ENCODE peak calls at places on chromosomes 2 and 18, in five cellular contexts. One of them, this sample, is unnamed.
A peak's percentile ranks its signal among the peaks of the same experiment; 100 is the strongest.

GRCh38 chr2:130878316-130878715 is 41.6 kb downstream of the ARHGEF4 start:
- DNase-seq in osteocyte: no peak
- DNase-seq in adrenal gland: peak; percentile 3
- DNase-seq in endodermal cell: peak; percentile 32
- DNase-seq in gastrocnemius medialis: no peak
- DNase-seq in this sample: no peak

GRCh38 chr2:24870891-24871705 is 48.9 kb downstream of the ADCY3 start:
- DNase-seq in endodermal cell: peak; percentile 9
- DNase-seq in gastrocnemius medialis: no peak
- DNase-seq in adrenal gland: no peak
- DNase-seq in osteocyte: no peak
- DNase-seq in this sample: no peak

GRCh38 chr2:1677833-1678165 is 66.5 kb downstream of the PXDN start:
- DNase-seq in endodermal cell: no peak
- DNase-seq in osteocyte: no peak
- DNase-seq in adrenal gland: no peak
- DNase-seq in gastrocnemius medialis: no peak
- DNase-seq in this sample: no peak

GRCh38 chr18:22701795-22702194 is 231.3 kb upstream of the RBBP8 start:
- DNase-seq in osteocyte: no peak
- DNase-seq in adrenal gland: no peak
- DNase-seq in gastrocnemius medialis: no peak
- DNase-seq in endodermal cell: no peak
- DNase-seq in this sample: no peak

GRCh38 chr2:89848763-89849162 is 1157.3 kb downstream of the RPIA start:
- DNase-seq in endodermal cell: no peak
- DNase-seq in adrenal gland: no peak
- DNase-seq in osteocyte: no peak
- DNase-seq in gastrocnemius medialis: no peak
- DNase-seq in this sample: no peak

GRCh38 chr2:11809586-11810236 is 63.3 kb downstream of the LPIN1 start:
- DNase-seq in endodermal cell: peak; percentile 30
- DNase-seq in adrenal gland: peak; percentile 42
- DNase-seq in gastrocnemius medialis: no peak
- DNase-seq in osteocyte: no peak
- DNase-seq in this sample: no peak

GRCh38 chr2:238709961-238710360 is 137.9 kb upstream of the TWIST2 start:
- DNase-seq in gastrocnemius medialis: no peak
- DNase-seq in osteocyte: no peak
- DNase-seq in endodermal cell: no peak
- DNase-seq in adrenal gland: no peak
- DNase-seq in this sample: no peak

GRCh38 chr18:23994361-23994902 is 20.1 kb upstream of the TTC39C start:
- DNase-seq in endodermal cell: no peak
- DNase-seq in gastrocnemius medialis: no peak
- DNase-seq in adrenal gland: peak; percentile 82
- DNase-seq in osteocyte: peak; percentile 56
- DNase-seq in this sample: no peak

GRCh38 chr18:48838921-48839818 is 111.6 kb downstream of the SMAD7 start:
- DNase-seq in adrenal gland: peak; percentile 76
- DNase-seq in endodermal cell: no peak
- DNase-seq in gastrocnemius medialis: no peak
- DNase-seq in osteocyte: no peak
- DNase-seq in this sample: peak; percentile 14

GRCh38 chr18:36653141-36653869 is 175.5 kb downstream of the TPGS2 start:
- DNase-seq in adrenal gland: no peak
- DNase-seq in osteocyte: no peak
- DNase-seq in gastrocnemius medialis: no peak
- DNase-seq in endodermal cell: no peak
- DNase-seq in this sample: no peak

GRCh38 chr2:19911799-19912509 is 10.2 kb upstream of the TTC32 start:
- DNase-seq in adrenal gland: no peak
- DNase-seq in gastrocnemius medialis: no peak
- DNase-seq in osteocyte: no peak
- DNase-seq in endodermal cell: no peak
- DNase-seq in this sample: no peak

GRCh38 chr2:38485734-38486133 is 108.7 kb upstream of the ATL2 start:
- DNase-seq in endodermal cell: no peak
- DNase-seq in gastrocnemius medialis: peak; percentile 47
- DNase-seq in osteocyte: no peak
- DNase-seq in adrenal gland: no peak
- DNase-seq in this sample: no peak

GRCh38 chr2:10332402-10333246 is 29.9 kb downstream of the HPCAL1 start:
- DNase-seq in gastrocnemius medialis: no peak
- DNase-seq in osteocyte: no peak
- DNase-seq in adrenal gland: no peak
- DNase-seq in endodermal cell: peak; percentile 77
- DNase-seq in this sample: no peak

GRCh38 chr2:29055586-29055985 is 18.7 kb downstream of the PCARE start:
- DNase-seq in gastrocnemius medialis: no peak
- DNase-seq in adrenal gland: no peak
- DNase-seq in osteocyte: no peak
- DNase-seq in endodermal cell: no peak
- DNase-seq in this sample: no peak

GRCh38 chr2:149064365-149064841 is 25.9 kb downstream of the LYPD6B start:
- DNase-seq in osteocyte: no peak
- DNase-seq in adrenal gland: no peak
- DNase-seq in endodermal cell: peak; percentile 74
- DNase-seq in gastrocnemius medialis: no peak
- DNase-seq in this sample: no peak

GRCh38 chr18:70036771-70037452 is 89.2 kb upstream of the CD226 start:
- DNase-seq in adrenal gland: no peak
- DNase-seq in endodermal cell: no peak
- DNase-seq in osteocyte: no peak
- DNase-seq in gastrocnemius medialis: no peak
- DNase-seq in this sample: no peak

GRCh38 chr18:50441518-50441917 is 66.7 kb downstream of the SKA1 start:
- DNase-seq in endodermal cell: no peak
- DNase-seq in adrenal gland: no peak
- DNase-seq in osteocyte: no peak
- DNase-seq in gastrocnemius medialis: no peak
- DNase-seq in this sample: no peak

GRCh38 chr2:88307817-88308216 is 137.7 kb downstream of the THNSL2 start:
- DNase-seq in endodermal cell: peak; percentile 77
- DNase-seq in gastrocnemius medialis: no peak
- DNase-seq in adrenal gland: no peak
- DNase-seq in osteocyte: no peak
- DNase-seq in this sample: no peak

GRCh38 chr2:68171684-68172083 is 14.0 kb downstream of the PNO1 start:
- DNase-seq in gastrocnemius medialis: no peak
- DNase-seq in endodermal cell: no peak
- DNase-seq in osteocyte: no peak
- DNase-seq in adrenal gland: no peak
- DNase-seq in this sample: no peak

GRCh38 chr2:219642064-219642444 is 14.6 kb downstream of the SLC4A3 start:
- DNase-seq in gastrocnemius medialis: no peak
- DNase-seq in endodermal cell: no peak
- DNase-seq in osteocyte: no peak
- DNase-seq in adrenal gland: no peak
- DNase-seq in this sample: no peak

GRCh38 chr2:22821458-22821857 is 563.5 kb upstream of the KLHL29 start:
- DNase-seq in adrenal gland: no peak
- DNase-seq in osteocyte: no peak
- DNase-seq in endodermal cell: no peak
- DNase-seq in gastrocnemius medialis: no peak
- DNase-seq in this sample: no peak

GRCh38 chr2:163887182-163887581 is 151.4 kb upstream of the FIGN start:
- DNase-seq in endodermal cell: no peak
- DNase-seq in adrenal gland: no peak
- DNase-seq in osteocyte: no peak
- DNase-seq in gastrocnemius medialis: no peak
- DNase-seq in this sample: no peak

DNA sequence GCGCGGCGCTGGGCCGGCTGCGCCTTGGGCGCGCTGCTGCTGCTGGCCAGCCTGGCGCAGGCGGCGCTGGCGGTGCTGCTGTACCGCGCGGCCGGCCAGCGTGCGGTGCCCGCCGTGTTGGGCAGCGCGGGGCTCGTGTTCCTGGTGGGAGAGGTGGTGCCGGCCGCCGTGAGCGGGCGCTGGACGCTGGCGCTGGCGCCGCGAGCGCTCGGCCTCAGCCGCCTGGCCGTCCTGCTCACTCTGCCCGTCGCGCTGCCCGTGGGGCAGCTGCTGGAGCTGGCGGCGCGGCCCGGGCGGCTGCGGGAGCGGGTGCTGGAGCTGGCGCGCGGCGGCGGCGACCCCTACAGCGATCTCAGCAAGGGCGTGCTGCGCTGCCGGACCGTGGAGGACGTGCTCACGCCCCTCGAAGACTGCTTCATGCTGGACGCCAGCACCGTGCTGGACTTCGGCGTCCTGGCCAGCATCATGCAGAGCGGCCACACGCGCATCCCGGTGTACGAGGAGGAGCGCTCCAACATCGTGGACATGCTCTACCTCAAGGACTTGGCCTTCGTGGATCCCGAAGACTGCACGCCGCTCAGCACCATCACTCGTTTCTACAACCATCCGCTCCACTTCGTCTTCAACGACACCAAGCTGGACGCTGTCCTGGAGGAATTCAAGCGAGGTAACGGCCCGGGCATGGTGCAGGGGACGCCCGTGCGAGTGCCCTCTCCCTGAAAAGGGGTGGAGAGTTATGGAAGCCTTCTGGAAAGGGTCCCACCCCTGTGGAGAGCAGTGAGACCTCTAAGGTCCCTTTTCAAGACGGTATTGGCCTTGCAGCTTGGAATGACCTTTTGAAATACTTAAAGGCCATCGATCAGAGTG is 1.0 kb downstream of the CNNM3 start:
- DNase-seq in adrenal gland: no peak
- DNase-seq in endodermal cell: peak; percentile 66
- DNase-seq in gastrocnemius medialis: no peak
- DNase-seq in osteocyte: no peak
- DNase-seq in this sample: no peak
- TF ChIP-seq CTCF in adrenal gland: peak; percentile 12
- TF ChIP-seq CTCF in endodermal cell: no peak
- TF ChIP-seq CTCF in gastrocnemius medialis: no peak
- TF ChIP-seq CTCF in osteocyte: no peak
- TF ChIP-seq CTCF in this sample: no peak

GRCh38 chr2:123993728-123994323 is 31.3 kb upstream of the CNTNAP5 start:
- DNase-seq in osteocyte: no peak
- DNase-seq in adrenal gland: peak; percentile 55
- DNase-seq in gastrocnemius medialis: no peak
- DNase-seq in endodermal cell: peak; percentile 82
- DNase-seq in this sample: no peak
- TF ChIP-seq CTCF in osteocyte: peak; percentile 48
- TF ChIP-seq CTCF in adrenal gland: peak; percentile 56
- TF ChIP-seq CTCF in gastrocnemius medialis: peak; percentile 10
- TF ChIP-seq CTCF in endodermal cell: peak; percentile 85
- TF ChIP-seq CTCF in this sample: peak; percentile 22

DNA sequence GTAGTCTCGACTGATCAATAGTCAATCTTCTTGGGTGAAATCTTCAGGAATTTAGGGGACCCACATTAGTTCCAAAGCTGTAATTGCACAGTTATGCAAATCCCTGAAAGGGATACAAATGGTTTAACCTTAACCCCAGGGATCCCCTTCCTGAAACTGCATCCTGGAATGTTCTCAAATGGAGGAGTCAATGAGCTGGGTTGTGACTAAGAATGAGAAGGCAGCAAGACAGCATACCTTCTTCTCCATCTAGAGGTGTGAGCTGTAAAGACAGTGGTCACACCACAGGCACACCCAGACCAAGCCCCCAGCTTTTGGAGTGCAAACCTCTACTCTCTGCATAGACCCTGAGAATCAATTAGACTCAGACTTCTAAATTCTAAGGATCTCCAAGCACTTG is 164.7 kb upstream of the MEIS1 start:
- DNase-seq in adrenal gland: no peak
- DNase-seq in gastrocnemius medialis: no peak
- DNase-seq in osteocyte: no peak
- DNase-seq in endodermal cell: peak; percentile 63
- DNase-seq in this sample: no peak
- TF ChIP-seq CTCF in adrenal gland: no peak
- TF ChIP-seq CTCF in gastrocnemius medialis: no peak
- TF ChIP-seq CTCF in osteocyte: no peak
- TF ChIP-seq CTCF in endodermal cell: peak; percentile 43
- TF ChIP-seq CTCF in this sample: no peak

DNA sequence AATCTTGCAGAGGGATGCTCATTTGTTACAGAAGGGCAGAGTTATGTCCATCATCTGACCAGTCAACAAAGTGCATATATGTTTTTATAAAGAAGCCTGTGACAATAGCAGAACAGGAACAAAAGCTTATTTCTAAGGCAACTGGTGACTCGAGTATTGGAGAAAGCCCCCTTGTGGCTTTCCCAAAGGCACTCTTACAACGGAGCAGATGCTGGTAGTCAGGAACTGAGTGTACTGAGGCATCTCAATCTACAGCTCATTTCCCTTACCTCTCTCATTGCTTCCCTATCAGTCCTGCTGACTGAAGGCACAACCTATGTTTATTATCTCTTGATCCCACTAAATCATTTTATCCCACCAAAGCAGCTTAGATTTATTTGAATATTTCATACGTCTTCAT is 557.1 kb upstream of the CHAC2 start:
- DNase-seq in adrenal gland: no peak
- DNase-seq in endodermal cell: no peak
- DNase-seq in gastrocnemius medialis: no peak
- DNase-seq in osteocyte: no peak
- DNase-seq in this sample: no peak
- TF ChIP-seq CTCF in adrenal gland: no peak
- TF ChIP-seq CTCF in endodermal cell: peak; percentile 73
- TF ChIP-seq CTCF in gastrocnemius medialis: no peak
- TF ChIP-seq CTCF in osteocyte: peak; percentile 23
- TF ChIP-seq CTCF in this sample: peak; percentile 16

GRCh38 chr2:33068261-33068660 is 121.5 kb downstream of the LTBP1 start:
- DNase-seq in osteocyte: no peak
- DNase-seq in gastrocnemius medialis: no peak
- DNase-seq in endodermal cell: no peak
- DNase-seq in adrenal gland: no peak
- DNase-seq in this sample: no peak

GRCh38 chr2:33071591-33071990 is 124.8 kb downstream of the LTBP1 start:
- DNase-seq in adrenal gland: no peak
- DNase-seq in osteocyte: no peak
- DNase-seq in endodermal cell: no peak
- DNase-seq in gastrocnemius medialis: no peak
- DNase-seq in this sample: no peak

GRCh38 chr2:33073018-33073417 is 126.3 kb downstream of the LTBP1 start:
- DNase-seq in gastrocnemius medialis: no peak
- DNase-seq in osteocyte: no peak
- DNase-seq in adrenal gland: no peak
- DNase-seq in endodermal cell: no peak
- DNase-seq in this sample: no peak

GRCh38 chr2:33074197-33074596 is 127.4 kb downstream of the LTBP1 start:
- DNase-seq in osteocyte: no peak
- DNase-seq in adrenal gland: no peak
- DNase-seq in endodermal cell: no peak
- DNase-seq in gastrocnemius medialis: no peak
- DNase-seq in this sample: no peak

GRCh38 chr2:33069894-33070651 is 123.3 kb downstream of the LTBP1 start:
- DNase-seq in endodermal cell: no peak
- DNase-seq in gastrocnemius medialis: peak; percentile 78
- DNase-seq in adrenal gland: peak; percentile 88
- DNase-seq in osteocyte: no peak
- DNase-seq in this sample: peak; percentile 66
- TF ChIP-seq CTCF in endodermal cell: no peak
- TF ChIP-seq CTCF in gastrocnemius medialis: no peak
- TF ChIP-seq CTCF in adrenal gland: no peak
- TF ChIP-seq CTCF in osteocyte: no peak
- TF ChIP-seq CTCF in this sample: no peak

This sample was measured in heart left ventricle.